ENCODE peak calls at places on chromosomes 4 and X, in eight cellular contexts. Z is CD8-positive, alpha-beta T cell; D is astrocyte of the cerebellum; R is cardiac fibroblast; W is activated B cell treated with CpG ODN at 0.5 μM for 24 hours; C is IMR-90; B is colonic mucosa; M is HCT116. E is an unnamed sample.

GRCh38 chrX:53476371-53476770 is 42.2 kb upstream of the HSD17B10 start:
- DNase-seq in Z (no peak), D (no peak), R (no peak), W (no peak), C (peak; percentile 72), B (no peak), M (no peak), E (no peak)

GRCh38 chrX:15202458-15203177 is 67.3 kb downstream of the ASB9 start:
- DNase-seq in Z (no peak), D (peak; percentile 26), R (no peak), W (no peak), C (no peak), B (no peak), M (no peak), E (no peak)

GRCh38 chrX:24577091-24577490 is 70.1 kb downstream of the PCYT1B start:
- DNase-seq in Z (no peak), D (no peak), R (no peak), W (no peak), C (no peak), B (no peak), M (no peak), E (no peak)

GRCh38 chr4:137631605-137632004 is 99.3 kb upstream of the PCDH18 start:
- DNase-seq in Z (no peak), D (no peak), R (no peak), W (no peak), C (no peak), B (no peak), M (no peak), E (no peak)

GRCh38 chr4:38914859-38915258 is 47.3 kb downstream of the FAM114A1 start:
- DNase-seq in Z (no peak), D (no peak), R (no peak), W (no peak), C (no peak), B (no peak), M (no peak), E (no peak)

GRCh38 chr4:146495277-146495676 is 26.5 kb downstream of the SLC10A7 start:
- DNase-seq in Z (no peak), D (no peak), R (peak; percentile 14), W (no peak), C (peak; percentile 46), B (no peak), M (no peak), E (no peak)

GRCh38 chr4:6971536-6972374 is 62.1 kb downstream of the TBC1D14 start:
- DNase-seq in Z (no peak), D (no peak), R (no peak), W (no peak), C (no peak), B (no peak), M (no peak), E (no peak)

GRCh38 chr4:2084316-2084715 is 25.2 kb downstream of the NAT8L start:
- DNase-seq in Z (no peak), D (no peak), R (no peak), W (no peak), C (peak; percentile 2), B (peak; percentile 7), M (no peak), E (no peak)

GRCh38 chr4:174096999-174097398 is 186.5 kb downstream of the FBXO8 start:
- DNase-seq in Z (no peak), D (no peak), R (no peak), W (no peak), C (no peak), B (no peak), M (no peak), E (no peak)

GRCh38 chr4:156291317-156291716 is 337.7 kb upstream of the CTSO start:
- DNase-seq in Z (no peak), D (no peak), R (peak; percentile 78), W (no peak), C (peak; percentile 74), B (no peak), M (no peak), E (no peak)

GRCh38 chrX:43661521-43662240 is 5.6 kb downstream of the MAOA start:
- DNase-seq in Z (no peak), D (peak; percentile 38), R (peak; percentile 74), W (no peak), C (no peak), B (no peak), M (no peak), E (no peak)

GRCh38 chr4:23978031-23978430 is 88.2 kb upstream of the PPARGC1A start:
- DNase-seq in Z (no peak), D (no peak), R (no peak), W (no peak), C (peak; percentile 51), B (no peak), M (no peak), E (no peak)

GRCh38 chr4:120858776-120859175 is 63.8 kb downstream of the PRDM5 start:
- DNase-seq in Z (no peak), D (no peak), R (no peak), W (no peak), C (peak; percentile 59), B (no peak), M (no peak), E (no peak)

GRCh38 chr4:71400788-71401187 is 62.0 kb downstream of the SLC4A4 start:
- DNase-seq in Z (no peak), D (no peak), R (no peak), W (no peak), C (no peak), B (no peak), M (no peak), E (no peak)

GRCh38 chr4:151340751-151341385 is 15.5 kb upstream of the SH3D19 start:
- DNase-seq in Z (no peak), D (no peak), R (no peak), W (no peak), C (peak; percentile 16), B (peak; percentile 44), M (no peak), E (no peak)

GRCh38 chrX:153032397-153033118 is 23.7 kb upstream of the PNMA3 start:
- DNase-seq in Z (peak; percentile 37), D (no peak), R (peak; percentile 50), W (peak; percentile 70), C (peak; percentile 18), B (peak; percentile 65), M (peak; percentile 21), E (peak; percentile 40)

GRCh38 chrX:152876931-152877840 is 20.7 kb upstream of the ZNF185 start:
- DNase-seq in Z (no peak), D (no peak), R (no peak), W (no peak), C (no peak), B (no peak), M (no peak), E (no peak)

GRCh38 chrX:20500949-20501348 is 234.2 kb upstream of the RPS6KA3 start:
- DNase-seq in Z (no peak), D (no peak), R (no peak), W (no peak), C (no peak), B (no peak), M (no peak), E (no peak)

GRCh38 chr4:99887837-99888236 is 6.4 kb downstream of the LAMTOR3 start:
- DNase-seq in Z (no peak), D (no peak), R (peak; percentile 25), W (no peak), C (peak; percentile 46), B (no peak), M (no peak), E (no peak)

GRCh38 chr4:127780598-127780997 is 1.5 kb upstream of the HSPA4L start:
- DNase-seq in Z (no peak), D (no peak), R (no peak), W (no peak), C (no peak), B (no peak), M (no peak), E (no peak)

GRCh38 chr4:154618708-154619315 is 6.4 kb upstream of the FGG start:
- DNase-seq in Z (peak; percentile 51), D (peak; percentile 38), R (peak; percentile 61), W (peak; percentile 19), C (peak; percentile 30), B (peak; percentile 76), M (peak; percentile 51), E (no peak)

GRCh38 chr4:185894481-185894880 is 82.5 kb upstream of the SORBS2 start:
- DNase-seq in Z (no peak), D (no peak), R (no peak), W (no peak), C (no peak), B (no peak), M (no peak), E (no peak)

GRCh38 chr4:185889566-185889965 is 77.6 kb upstream of the SORBS2 start:
- DNase-seq in Z (no peak), D (no peak), R (no peak), W (no peak), C (no peak), B (no peak), M (no peak), E (no peak)

GRCh38 chr4:185893500-185893899 is 81.5 kb upstream of the SORBS2 start:
- DNase-seq in Z (no peak), D (no peak), R (no peak), W (no peak), C (no peak), B (no peak), M (no peak), E (no peak)

GRCh38 chr4:185890196-185890595 is 78.2 kb upstream of the SORBS2 start:
- DNase-seq in Z (no peak), D (no peak), R (no peak), W (no peak), C (no peak), B (no peak), M (no peak), E (no peak)

GRCh38 chr4:185892165-185892564 is 80.2 kb upstream of the SORBS2 start:
- DNase-seq in Z (no peak), D (no peak), R (no peak), W (no peak), C (no peak), B (no peak), M (no peak), E (no peak)
- TF ChIP-seq CTCF in Z (no peak), D (no peak), R (no peak), W (no peak), C (no peak), B (no peak), M (no peak), E (no peak)

GRCh38 chr4:53346920-53347852 is 18.7 kb downstream of the SCFD2 start:
- DNase-seq in Z (no peak), D (no peak), R (peak; percentile 45), W (no peak), C (peak; percentile 61), B (no peak), M (no peak), E (no peak)
- TF ChIP-seq CTCF in Z (no peak), D (no peak), R (no peak), W (no peak), C (no peak), B (no peak), M (no peak), E (no peak)

GRCh38 chrX:136200466-136200865 is 50.7 kb downstream of the MAP7D3 start:
- DNase-seq in Z (no peak), D (peak; percentile 33), R (peak; percentile 44), W (no peak), C (peak; percentile 58), B (no peak), M (no peak), E (no peak)
- TF ChIP-seq CTCF in Z (no peak), D (peak; percentile 40), R (peak; percentile 30), W (no peak), C (peak; percentile 45), B (peak; percentile 12), M (peak; percentile 40), E (no peak)

DNA sequence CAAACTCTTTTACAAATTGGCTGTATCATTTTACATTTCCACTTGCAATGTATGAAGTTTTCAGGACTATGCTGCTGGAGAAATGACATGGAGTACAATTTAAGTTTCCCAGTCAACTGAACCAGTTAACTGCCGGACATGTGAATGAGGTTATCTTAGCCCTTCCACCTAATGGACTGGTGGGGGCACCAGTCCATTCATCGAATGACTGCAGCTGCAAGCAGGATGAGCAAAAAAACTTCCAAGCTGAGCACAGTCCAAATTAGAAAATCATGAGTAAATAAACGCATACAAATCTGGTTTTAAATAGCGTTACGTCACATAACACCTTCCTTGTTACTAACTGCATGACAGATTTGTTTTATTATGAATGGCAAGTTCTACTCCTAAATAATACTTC is 1131.5 kb downstream of the PCDH18 start:
- DNase-seq in Z (no peak), D (no peak), R (no peak), W (no peak), C (no peak), B (no peak), M (no peak), E (no peak)
- TF ChIP-seq CTCF in Z (no peak), D (peak; percentile 18), R (no peak), W (no peak), C (no peak), B (no peak), M (peak; percentile 10), E (no peak)